ENCODE peak calls at places on chromosomes 16 and 17, in ten cellular contexts. F is HCT116; O is uterus; A is NT2/D1; L is HAP-1; E is naive thymus-derived CD4-positive, alpha-beta T cell; U is thoracic aorta; M is GM23338; G is kidney; S is colonic mucosa. N is an unnamed sample. For H3K36me3, the result is how much of the 10 kb centered on the place peaks cover.

GRCh38 chr16:27650073-27650701 is 100.2 kb downstream of the KATNIP start:
- DNase-seq in A (no peak), F (no peak), S (peak), M (no peak), E (no peak), U (no peak), G (no peak), L (no peak), O (no peak), N (no peak)

GRCh38 chr16:72008424-72009216 is at the start of gene DHODH:
- DNase-seq in E (peak), G (peak), F (peak), L (peak), S (peak), U (peak), M (peak), O (peak), A (peak), N (peak)

GRCh38 chr16:53629151-53629550 is 74.5 kb downstream of the RPGRIP1L start:
- DNase-seq in U (no peak), O (no peak), M (no peak), S (no peak), E (no peak), G (no peak), A (no peak), F (no peak), L (no peak), N (no peak)

GRCh38 chr17:48374650-48375230 is 55.3 kb downstream of the SKAP1 start:
- DNase-seq in L (peak), S (peak), F (peak), U (no peak), M (peak), G (no peak), O (no peak), A (no peak), E (no peak), N (no peak)

GRCh38 chr17:81239714-81240555 is 817 bp downstream of the NDUFAF8 start:
- DNase-seq in O (no peak), E (peak), L (no peak), S (no peak), U (no peak), F (no peak), M (peak), G (no peak), A (no peak), N (no peak)

GRCh38 chr17:29162909-29163341 is 17.3 kb downstream of the MYO18A start:
- DNase-seq in S (no peak), G (peak), A (no peak), O (no peak), U (no peak), M (no peak), F (no peak), E (no peak), L (no peak), N (no peak)

GRCh38 chr17:6491071-6491700 is 46.9 kb downstream of the PIMREG start:
- DNase-seq in S (no peak), A (no peak), F (no peak), U (no peak), M (peak), O (no peak), L (no peak), G (no peak), E (no peak), N (peak)

GRCh38 chr16:72174726-72175125 is 2.8 kb upstream of the PMFBP1 start:
- DNase-seq in E (no peak), O (no peak), M (no peak), F (no peak), U (no peak), G (no peak), A (no peak), L (no peak), S (no peak), N (no peak)

GRCh38 chr17:80730739-80731138 is 186.1 kb downstream of the RPTOR start:
- DNase-seq in L (no peak), A (no peak), F (no peak), U (no peak), S (no peak), G (no peak), O (no peak), M (no peak), E (no peak), N (no peak)

GRCh38 chr16:12087901-12088364 is 111.4 kb downstream of the SNX29 start:
- DNase-seq in U (no peak), M (no peak), O (no peak), G (peak), A (no peak), L (peak), E (no peak), F (no peak), S (no peak), N (peak)

GRCh38 chr16:27779719-27780161 is 229.8 kb downstream of the KATNIP start:
- DNase-seq in L (peak), U (no peak), F (no peak), M (peak), G (peak), S (no peak), A (peak), O (peak), E (no peak), N (peak)

GRCh38 chr16:84732674-84733352 is 33.0 kb downstream of the USP10 start:
- DNase-seq in S (peak), A (no peak), E (no peak), U (no peak), G (no peak), O (no peak), M (no peak), F (no peak), L (no peak), N (no peak)

GRCh38 chr16:17275076-17275732 is 195.6 kb downstream of the XYLT1 start:
- DNase-seq in E (no peak), A (no peak), M (no peak), U (no peak), O (no peak), G (no peak), S (peak), F (peak), L (no peak), N (no peak)

GRCh38 chr16:72967941-72968340 is 80.0 kb downstream of the ZFHX3 start:
- DNase-seq in S (no peak), L (no peak), E (no peak), A (no peak), U (no peak), G (no peak), M (no peak), O (no peak), F (no peak), N (no peak)

GRCh38 chr16:28326881-28327610 is 34.7 kb downstream of the SBK1 start:
- DNase-seq in U (no peak), M (peak), L (peak), G (peak), E (peak), A (peak), S (peak), O (no peak), F (peak), N (no peak)

DNA sequence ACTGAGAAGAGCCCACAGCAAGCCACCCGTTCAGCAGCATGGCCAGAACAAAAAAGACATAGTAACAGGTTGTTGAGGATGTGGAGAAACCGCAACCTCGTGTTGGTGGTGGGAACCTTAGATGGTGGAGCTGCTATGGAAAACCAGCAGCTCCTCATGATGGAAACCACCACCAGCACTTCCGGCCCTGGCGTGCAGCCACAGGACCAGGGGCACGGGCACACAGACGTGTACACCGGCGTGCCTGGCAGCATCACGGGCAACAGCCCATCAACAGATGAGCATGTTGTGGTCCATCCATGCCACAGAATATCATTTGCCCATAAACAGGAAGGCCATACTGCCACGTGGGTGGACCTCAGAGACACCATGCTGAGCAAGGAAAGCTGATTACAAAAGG is 11.9 kb downstream of the CTU2 start:
- DNase-seq in S (no peak), A (no peak), G (no peak), F (no peak), E (no peak), U (no peak), L (no peak), O (no peak), M (no peak), N (no peak)
- H3K36me3 ChIP-seq in S (under half), A (half or more), G (under half), F (half or more), E (under half), U (half or more), L (half or more), O (under half), M (under half), N (under half)

DNA sequence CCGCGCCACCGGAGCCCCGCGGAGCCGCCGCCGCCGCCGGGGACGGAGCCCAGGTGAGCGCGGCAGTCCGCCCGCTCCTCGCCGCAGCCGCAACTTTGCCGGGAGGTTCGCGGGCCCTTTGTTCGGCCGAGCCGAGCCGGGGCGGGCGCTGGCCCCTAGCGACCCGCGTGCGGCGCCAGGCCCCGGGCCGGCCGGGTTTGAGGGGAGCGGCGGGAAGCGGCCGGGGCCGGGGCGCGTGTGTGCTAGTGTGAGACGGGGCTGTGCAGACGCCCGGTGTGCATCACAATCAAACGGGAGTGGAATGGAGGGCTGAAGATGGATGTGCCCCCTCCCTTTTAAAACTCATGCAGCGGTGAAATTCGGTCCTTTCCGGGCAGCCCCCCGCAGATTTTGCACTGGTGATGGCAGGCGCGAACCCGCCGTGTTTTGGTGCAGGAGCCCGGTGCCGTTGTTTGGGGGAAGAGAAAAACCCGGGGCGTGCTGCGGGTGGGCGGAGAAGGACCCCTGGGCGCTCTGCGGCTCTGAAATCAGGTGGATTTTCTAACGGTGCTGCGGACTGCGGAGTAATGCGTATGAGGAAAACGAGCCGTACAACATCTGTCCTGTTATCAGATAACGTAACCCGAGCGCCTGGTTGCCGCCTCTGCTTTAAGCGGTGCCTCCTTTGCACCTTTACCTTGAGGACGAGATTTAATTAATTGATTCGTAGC is 868 bp downstream of the TNRC6C start:
- DNase-seq in O (peak), E (no peak), L (peak), F (no peak), A (no peak), S (no peak), G (no peak), M (peak), U (no peak), N (no peak)
- H3K4me3 ChIP-seq in O (peak), E (peak), L (peak), F (peak), A (peak), S (peak), G (peak), M (peak), U (peak), N (peak)

DNA sequence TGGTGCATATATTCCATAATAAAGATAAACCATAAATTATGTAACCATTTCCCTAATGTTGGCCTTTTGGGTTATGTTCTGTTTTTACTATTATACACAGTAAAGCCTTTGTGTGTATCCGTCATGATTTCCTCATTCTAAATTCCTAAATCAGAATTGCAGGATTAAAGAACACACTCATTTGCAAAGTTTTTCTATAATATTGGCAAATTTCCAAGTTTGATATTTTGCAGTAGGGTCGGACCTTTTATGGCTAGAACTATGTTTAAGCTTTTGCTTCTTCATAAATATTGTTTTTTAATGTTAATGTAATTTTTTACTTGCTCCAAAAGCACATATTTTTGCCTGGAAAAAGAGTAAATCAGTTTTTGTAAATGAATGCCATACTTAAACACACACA is 16.6 kb downstream of the GOSR1 start:
- DNase-seq in F (no peak), G (no peak), L (no peak), A (no peak), E (no peak), O (no peak), M (no peak), U (no peak), S (no peak), N (no peak)
- H3K36me3 ChIP-seq in F (half or more), G (under half), L (under half), A (half or more), E (under half), O (under half), M (under half), U (half or more), S (under half), N (under half)

GRCh38 chr17:70622382-70623260 is 453.3 kb downstream of the KCNJ2 start:
- DNase-seq in S (peak), M (peak), U (no peak), O (no peak), F (peak), L (peak), E (no peak), G (no peak), A (no peak), N (peak)
- H3K4me3 ChIP-seq in S (no peak), M (no peak), U (no peak), O (no peak), F (no peak), L (no peak), E (no peak), G (no peak), A (no peak), N (no peak)

GRCh38 chr17:40174528-40174927 is 2.7 kb upstream of the RAPGEFL1 start:
- DNase-seq in S (no peak), A (no peak), M (no peak), E (no peak), U (no peak), L (no peak), F (no peak), O (no peak), G (no peak), N (no peak)
- H3K36me3 ChIP-seq in S (under half), A (half or more), M (under half), E (under half), U (under half), L (under half), F (under half), O (under half), G (under half), N (under half)

GRCh38 chr17:37745801-37746426 is 1.1 kb upstream of the HNF1B start:
- DNase-seq in L (no peak), O (no peak), U (no peak), G (peak), M (no peak), S (no peak), E (no peak), A (no peak), F (no peak), N (no peak)

GRCh38 chr17:37744961-37745800 is at the start of gene HNF1B:
- DNase-seq in G (peak), F (no peak), M (peak), O (no peak), U (no peak), S (peak), E (peak), A (no peak), L (no peak), N (no peak)

GRCh38 chr17:37743875-37744632 is 805 bp downstream of the HNF1B start:
- DNase-seq in U (no peak), L (no peak), O (no peak), M (peak), G (peak), F (no peak), S (peak), E (peak), A (no peak), N (no peak)

GRCh38 chr17:37743612-37743874 is 1.3 kb downstream of the HNF1B start:
- DNase-seq in M (no peak), L (no peak), S (peak), F (no peak), G (peak), E (peak), U (no peak), O (no peak), A (no peak), N (no peak)

DNA sequence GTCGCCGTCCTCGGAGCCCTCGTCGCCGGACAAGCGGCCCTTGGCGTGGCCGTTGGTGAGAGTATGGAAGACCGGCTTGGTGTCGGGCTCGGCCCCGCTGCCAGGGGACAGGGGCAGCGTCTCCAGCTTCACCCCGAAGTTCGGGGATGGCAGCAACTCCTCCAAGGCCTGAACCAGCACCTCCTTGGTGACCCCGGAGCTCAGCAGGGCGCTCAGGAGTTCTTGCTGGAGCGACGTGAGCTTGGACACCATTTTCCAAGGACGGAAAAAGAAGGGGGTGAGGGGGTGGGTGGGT is 279 bp downstream of the HNF1B start:
- DNase-seq in L (no peak), M (no peak), S (no peak), F (no peak), E (peak), U (no peak), O (no peak), A (no peak), G (no peak), N (no peak)
- H3K4me3 ChIP-seq in L (no peak), M (peak), S (peak), F (peak), E (no peak), U (peak), O (no peak), A (peak), G (peak), N (peak)

GRCh38 chr16:15689290-15689689 is 39.2 kb downstream of the NDE1 start:
- DNase-seq in L (no peak), F (no peak), A (no peak), E (no peak), G (no peak), S (no peak), U (no peak), M (no peak), O (no peak), N (no peak)
- H3K36me3 ChIP-seq in L (half or more), F (half or more), A (half or more), E (under half), G (under half), S (under half), U (under half), M (under half), O (under half), N (under half)